ENCODE peak calls at places on chromosomes 12 and 14, in five cellular contexts. M is Peyer's patch, H is iris pigment epithelial cell, S is fibroblast of mammary gland, I is neural progenitor cell. C is an unnamed sample.

GRCh38 chr14:97056086-97056485 is 258.9 kb downstream of the VRK1 start:
- DNase-seq in M (no peak), H (no peak), S (no peak), I (no peak), C (no peak)

GRCh38 chr12:89363084-89363483 is 10.8 kb upstream of the DUSP6 start:
- DNase-seq in M (no peak), H (peak), S (no peak), I (no peak), C (no peak)

GRCh38 chr12:122422769-122423257 is 344 bp upstream of the CLIP1 start:
- DNase-seq in M (no peak), H (peak), S (peak), I (peak), C (peak)

GRCh38 chr14:99674776-99675175 is 9.3 kb upstream of the CYP46A1 start:
- DNase-seq in M (no peak), H (no peak), S (no peak), I (no peak), C (no peak)

GRCh38 chr12:591167-591570 is 72.1 kb downstream of the NINJ2 start:
- DNase-seq in M (peak), H (no peak), S (no peak), I (no peak), C (no peak)

GRCh38 chr14:100841445-100842403 is 15.8 kb downstream of the MEG3 start:
- DNase-seq in M (peak), H (no peak), S (no peak), I (no peak), C (no peak)

GRCh38 chr12:50862316-50862715 is 19.6 kb downstream of the TMPRSS12 start:
- DNase-seq in M (no peak), H (peak), S (peak), I (no peak), C (no peak)

GRCh38 chr14:59547310-59547709 is 29.3 kb downstream of the CCDC175 start:
- DNase-seq in M (no peak), H (no peak), S (no peak), I (no peak), C (no peak)

GRCh38 chr14:68785817-68786490 is 6.9 kb downstream of the ZFP36L1 start:
- DNase-seq in M (no peak), H (peak), S (peak), I (no peak), C (no peak)

GRCh38 chr14:60220084-60220483 is 28.9 kb upstream of the PPM1A start:
- DNase-seq in M (no peak), H (no peak), S (no peak), I (no peak), C (no peak)

GRCh38 chr12:69578283-69578682 is 7.0 kb upstream of the CCT2 start:
- DNase-seq in M (no peak), H (no peak), S (no peak), I (no peak), C (no peak)

GRCh38 chr14:69242311-69243224 is 17.4 kb upstream of the GALNT16 start:
- DNase-seq in M (no peak), H (peak), S (peak), I (peak), C (peak)

GRCh38 chr12:1220127-1221092 is 229.4 kb downstream of the ERC1 start:
- DNase-seq in M (peak), H (no peak), S (peak), I (no peak), C (no peak)